ENCODE peak calls at places on chromosomes 7 and 10, in four cellular contexts. U is lower lobe of right lung; V is cardiac muscle cell; S is CD4-positive, alpha-beta memory T cell. A is an unnamed sample. For H3K9me3, the result is how much of the 10 kb centered on the place peaks cover.

GRCh38 chr7:132162745-132163144 is 413.5 kb downstream of the PLXNA4 start:
- DNase-seq in U (no peak), V (no peak), S (no peak), A (no peak)

GRCh38 chr10:17144757-17145156 is 15.1 kb upstream of the CUBN start:
- DNase-seq in U (no peak), V (no peak), S (no peak), A (no peak)

GRCh38 chr7:114930829-114931655 is 9.1 kb downstream of the MDFIC start:
- DNase-seq in U (no peak), V (peak), S (no peak), A (no peak)

GRCh38 chr10:851891-852290 is 79.6 kb downstream of the LARP4B start:
- DNase-seq in U (no peak), V (no peak), S (no peak), A (no peak)

GRCh38 chr10:62708569-62708968 is 96.0 kb upstream of the ADO start:
- DNase-seq in U (no peak), V (no peak), S (no peak), A (no peak)

GRCh38 chr7:82699773-82700186 is 256.2 kb upstream of the CACNA2D1 start:
- DNase-seq in U (no peak), V (peak), S (no peak), A (no peak)

GRCh38 chr7:150410680-150411346 is 31.7 kb downstream of the ZNF775 start:
- DNase-seq in U (no peak), V (no peak), S (no peak), A (no peak)

GRCh38 chr10:33193867-33194521 is 140.5 kb downstream of the NRP1 start:
- DNase-seq in U (no peak), V (peak), S (no peak), A (no peak)

GRCh38 chr10:129759214-129760002 is 204.7 kb downstream of the EBF3 start:
- DNase-seq in U (peak), V (no peak), S (no peak), A (no peak)

GRCh38 chr10:75547391-75548298 is 116.2 kb downstream of the LRMDA start:
- DNase-seq in U (no peak), V (peak), S (no peak), A (no peak)

DNA sequence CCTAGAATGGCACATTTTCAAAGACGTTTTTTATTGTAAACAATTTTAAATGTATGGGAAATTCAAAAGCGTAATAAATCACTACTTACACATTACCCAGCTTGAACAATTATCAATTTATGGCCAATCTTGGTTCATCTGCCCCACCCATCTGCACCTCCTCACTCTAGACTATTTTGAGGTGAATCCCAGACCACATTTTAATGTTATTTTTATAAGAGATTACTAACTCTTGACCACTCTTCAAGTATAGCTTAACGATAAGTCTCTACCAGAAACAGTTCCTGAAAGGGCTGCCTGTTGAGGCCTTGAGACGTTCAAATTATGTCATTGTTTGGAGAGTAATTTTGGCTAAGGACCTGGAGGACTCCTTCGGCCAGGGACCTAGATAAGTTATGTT is 33.2 kb downstream of the ECHDC3 start:
- DNase-seq in U (no peak), V (no peak), S (no peak), A (no peak)
- H3K27ac ChIP-seq in U (no peak), V (no peak), S (no peak), A (no peak)

GRCh38 chr10:86354761-86355540 is 11.6 kb downstream of the GRID1 start:
- DNase-seq in U (peak), V (no peak), S (no peak), A (peak)
- H3K4me3 ChIP-seq in U (no peak), V (no peak), S (no peak), A (no peak)

DNA sequence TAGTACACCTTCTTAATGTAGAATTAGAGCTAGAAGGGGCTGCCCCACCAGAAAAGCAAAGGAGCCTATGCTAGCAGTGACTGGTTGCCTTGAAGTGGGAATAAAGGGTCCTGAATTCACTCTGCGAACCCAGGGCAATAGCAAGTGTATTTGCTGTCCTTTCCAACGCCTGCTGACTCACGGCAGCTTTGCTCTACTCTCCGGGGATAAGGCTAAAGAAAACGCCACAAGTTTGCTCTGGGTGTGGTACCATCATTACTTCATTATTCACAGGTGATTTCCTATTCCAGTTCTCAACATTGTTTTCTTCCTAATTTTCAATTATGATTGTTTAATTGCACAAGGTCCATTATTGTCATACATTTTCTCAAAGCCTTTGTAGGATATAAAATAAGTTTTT is 220.5 kb upstream of the AOAH start:
- DNase-seq in U (no peak), V (no peak), S (no peak), A (no peak)
- H3K9me3 ChIP-seq in U (under half), V (under half), S (under half), A (under half)

GRCh38 chr10:122388287-122388997 is 13.9 kb downstream of the PLEKHA1 start:
- DNase-seq in U (no peak), V (no peak), S (no peak), A (no peak)
- H3K27ac ChIP-seq in U (no peak), V (no peak), S (no peak), A (no peak)

GRCh38 chr10:101042667-101043355 is 11.8 kb downstream of the SFXN3 start:
- DNase-seq in U (peak), V (peak), S (peak), A (peak)
- H3K4me3 ChIP-seq in U (peak), V (peak), S (peak), A (peak)